ENCODE peak calls at places on chromosomes 4 and X, in four cellular contexts. L is spleen; F is AG09319; E is activated naive CD4-positive, alpha-beta T cell. Z is an unnamed sample.

GRCh38 chr4:24226018-24226417 is 336.2 kb upstream of the PPARGC1A start:
- DNase-seq in E (no peak), L (no peak), F (no peak), Z (no peak)

GRCh38 chr4:152394786-152395185 is 141.1 kb downstream of the FBXW7 start:
- DNase-seq in F (no peak), E (no peak), L (no peak), Z (no peak)

GRCh38 chr4:62816566-62816965 is 1592.7 kb downstream of the TECRL start:
- DNase-seq in E (no peak), L (no peak), F (no peak), Z (no peak)

GRCh38 chrX:65035451-65035779 is 59.2 kb upstream of the ZC4H2 start:
- DNase-seq in F (no peak), L (peak), E (no peak), Z (peak)

GRCh38 chr4:20883231-20883630 is 183.0 kb downstream of the PACRGL start:
- DNase-seq in E (no peak), F (no peak), L (no peak), Z (no peak)

GRCh38 chrX:96590403-96590802 is 94.2 kb upstream of the DIAPH2 start:
- DNase-seq in F (no peak), E (no peak), L (no peak), Z (no peak)

GRCh38 chr4:7429601-7430078 is 5.1 kb downstream of the PSAPL1 start:
- DNase-seq in F (no peak), E (no peak), L (peak), Z (peak)

GRCh38 chr4:56099378-56099786 is 150.6 kb downstream of the CEP135 start:
- DNase-seq in F (no peak), L (no peak), E (no peak), Z (no peak)

GRCh38 chrX:50536955-50537354 is 66.3 kb upstream of the DGKK start:
- DNase-seq in F (no peak), L (no peak), E (no peak), Z (no peak)

GRCh38 chr4:189267312-189267965 is 673.2 kb upstream of the FRG1 start:
- DNase-seq in F (no peak), L (no peak), E (no peak), Z (no peak)

GRCh38 chr4:63222466-63222865 is 1186.8 kb downstream of the TECRL start:
- DNase-seq in E (no peak), L (no peak), F (no peak), Z (no peak)

GRCh38 chr4:57109847-57110634 is at the start of gene IGFBP7:
- DNase-seq in F (no peak), L (peak), E (no peak), Z (peak)

GRCh38 chr4:72971572-72971971 is 97.9 kb downstream of the COX18 start:
- DNase-seq in E (no peak), F (peak), L (no peak), Z (no peak)

GRCh38 chr4:20992002-20992401 is 291.7 kb downstream of the PACRGL start:
- DNase-seq in L (no peak), F (no peak), E (no peak), Z (no peak)

GRCh38 chr4:76547167-76547760 is 112.2 kb downstream of the SHROOM3 start:
- DNase-seq in F (peak), L (no peak), E (no peak), Z (no peak)

GRCh38 chr4:127309360-127310095 is 323.2 kb upstream of the INTU start:
- DNase-seq in F (no peak), L (no peak), E (no peak), Z (no peak)

Z was measured in posterior vena cava.